ENCODE peak calls at places on chromosomes 11 and 22, in five cellular contexts. One of them, this sample, is unnamed.

GRCh38 chr11:124961972-124962609 is 8.1 kb downstream of the CCDC15 start:
- DNase-seq in AG08396: peak
- DNase-seq in CD8-positive, alpha-beta memory T cell: no peak
- DNase-seq in retina: peak
- DNase-seq in CD8-positive, alpha-beta T cell: no peak
- DNase-seq in this sample: peak

GRCh38 chr22:20960609-20961008 is 6.4 kb upstream of the AIFM3 start:
- DNase-seq in CD8-positive, alpha-beta memory T cell: no peak
- DNase-seq in retina: no peak
- DNase-seq in AG08396: no peak
- DNase-seq in CD8-positive, alpha-beta T cell: no peak
- DNase-seq in this sample: no peak

GRCh38 chr11:19705936-19706335 is 6.7 kb upstream of the NAV2 start:
- DNase-seq in CD8-positive, alpha-beta memory T cell: no peak
- DNase-seq in CD8-positive, alpha-beta T cell: no peak
- DNase-seq in retina: no peak
- DNase-seq in AG08396: no peak
- DNase-seq in this sample: no peak

GRCh38 chr11:1236316-1237127 is 13.7 kb downstream of the MUC5B start:
- DNase-seq in CD8-positive, alpha-beta memory T cell: no peak
- DNase-seq in AG08396: no peak
- DNase-seq in retina: no peak
- DNase-seq in CD8-positive, alpha-beta T cell: no peak
- DNase-seq in this sample: no peak

GRCh38 chr11:1388763-1389102 is 1.0 kb upstream of the BRSK2 start:
- DNase-seq in AG08396: no peak
- DNase-seq in retina: peak
- DNase-seq in CD8-positive, alpha-beta T cell: no peak
- DNase-seq in CD8-positive, alpha-beta memory T cell: no peak
- DNase-seq in this sample: no peak

GRCh38 chr11:6201486-6201885 is 2.5 kb downstream of the OR52W1 start:
- DNase-seq in retina: no peak
- DNase-seq in CD8-positive, alpha-beta T cell: no peak
- DNase-seq in CD8-positive, alpha-beta memory T cell: no peak
- DNase-seq in AG08396: no peak
- DNase-seq in this sample: no peak

GRCh38 chr11:15493066-15493465 is 378.3 kb downstream of the INSC start:
- DNase-seq in AG08396: no peak
- DNase-seq in CD8-positive, alpha-beta memory T cell: no peak
- DNase-seq in retina: no peak
- DNase-seq in CD8-positive, alpha-beta T cell: no peak
- DNase-seq in this sample: no peak

GRCh38 chr22:28441720-28442263 is 237.8 kb downstream of the TTC28 start:
- DNase-seq in AG08396: peak
- DNase-seq in CD8-positive, alpha-beta T cell: no peak
- DNase-seq in CD8-positive, alpha-beta memory T cell: no peak
- DNase-seq in retina: no peak
- DNase-seq in this sample: no peak

GRCh38 chr11:21933095-21933494 is 259.8 kb upstream of the ANO5 start:
- DNase-seq in CD8-positive, alpha-beta T cell: no peak
- DNase-seq in CD8-positive, alpha-beta memory T cell: no peak
- DNase-seq in retina: no peak
- DNase-seq in AG08396: no peak
- DNase-seq in this sample: no peak

GRCh38 chr11:111663820-111664219 is 61.6 kb downstream of the SIK2 start:
- DNase-seq in retina: no peak
- DNase-seq in AG08396: no peak
- DNase-seq in CD8-positive, alpha-beta memory T cell: no peak
- DNase-seq in CD8-positive, alpha-beta T cell: no peak
- DNase-seq in this sample: no peak

This sample was measured in GM10248.